ENCODE peak calls at places on chromosomes 2 and 18, in nine cellular contexts. W is activated gamma-delta T cell treated with anti-CD3 and anti-CD28 coated beads, Interleukin-2, amount 50 U/mL, for 16 hours; B is EH; L is NCI-H1436; T is smooth muscle cell of the brain vasculature; S is ACHN; E is glutamatergic neuron; O is nucleus accumbens; J is fibroblast of lung. U is an unnamed sample.
A peak's percentile ranks its signal among the peaks of the same experiment; 100 is the strongest.

GRCh38 chr2:70199320-70199864 is 8.6 kb upstream of the C2orf42 start:
- DNase-seq in W (no peak), B (no peak), L (no peak), T (no peak), S (no peak), E (no peak), O (no peak), J (no peak), U (no peak)

GRCh38 chr2:215210082-215210481 is 71.7 kb upstream of the ABCA12 start:
- DNase-seq in W (no peak), B (no peak), L (no peak), T (no peak), S (no peak), E (no peak), O (no peak), J (no peak), U (no peak)

GRCh38 chr18:57221084-57221483 is 74.2 kb downstream of the BOD1L2 start:
- DNase-seq in W (no peak), B (no peak), L (no peak), T (no peak), S (no peak), E (no peak), O (no peak), J (no peak), U (no peak)

GRCh38 chr2:46967990-46968647 is 52.5 kb upstream of the MCFD2 start:
- DNase-seq in W (no peak), B (peak; percentile 92), L (no peak), T (peak; percentile 57), S (peak; percentile 92), E (no peak), O (no peak), J (peak; percentile 92), U (no peak)

GRCh38 chr18:5527603-5528002 is 16.2 kb downstream of the EPB41L3 start:
- DNase-seq in W (no peak), B (peak; percentile 20), L (no peak), T (peak; percentile 73), S (peak; percentile 72), E (no peak), O (no peak), J (peak; percentile 89), U (no peak)

GRCh38 chr2:115939902-115940301 is 1497.5 kb downstream of the DPP10 start:
- DNase-seq in W (no peak), B (no peak), L (no peak), T (no peak), S (no peak), E (no peak), O (no peak), J (no peak), U (no peak)

GRCh38 chr2:238239872-238240760 is at the start of gene HES6:
- DNase-seq in W (peak; percentile 57), B (peak; percentile 91), L (peak; percentile 92), T (peak; percentile 41), S (peak; percentile 93), E (peak; percentile 95), O (peak; percentile 76), J (peak; percentile 84), U (no peak)

GRCh38 chr2:174971868-174972781 is 33.1 kb downstream of the CHN1 start:
- DNase-seq in W (no peak), B (peak; percentile 93), L (no peak), T (peak; percentile 23), S (peak; percentile 89), E (no peak), O (no peak), J (peak; percentile 92), U (no peak)

GRCh38 chr2:100786297-100786658 is 33.7 kb upstream of the NPAS2 start:
- DNase-seq in W (no peak), B (peak; percentile 95), L (no peak), T (peak; percentile 24), S (peak; percentile 95), E (no peak), O (no peak), J (peak; percentile 97), U (no peak)

GRCh38 chr18:30987479-30988241 is 54.9 kb downstream of the DSC3 start:
- DNase-seq in W (no peak), B (no peak), L (no peak), T (no peak), S (no peak), E (no peak), O (no peak), J (peak; percentile 19), U (no peak)

GRCh38 chr2:182649316-182649715 is 66.7 kb upstream of the DNAJC10 start:
- DNase-seq in W (no peak), B (peak; percentile 50), L (peak; percentile 69), T (no peak), S (peak; percentile 64), E (peak; percentile 25), O (no peak), J (peak; percentile 37), U (no peak)

GRCh38 chr18:1573732-1574131 is 669.1 kb downstream of the ADCYAP1 start:
- DNase-seq in W (no peak), B (no peak), L (no peak), T (no peak), S (no peak), E (no peak), O (no peak), J (peak; percentile 0), U (no peak)

GRCh38 chr18:79868168-79868784 is 70.5 kb downstream of the KCNG2 start:
- DNase-seq in W (no peak), B (no peak), L (no peak), T (no peak), S (peak; percentile 5), E (no peak), O (no peak), J (no peak), U (no peak)

GRCh38 chr2:101418704-101419663 is 31.7 kb upstream of the CREG2 start:
- DNase-seq in W (peak; percentile 45), B (peak; percentile 74), L (no peak), T (peak; percentile 56), S (peak; percentile 70), E (peak; percentile 28), O (no peak), J (peak; percentile 56), U (no peak)

GRCh38 chr2:54522624-54523281 is 66.6 kb downstream of the SPTBN1 start:
- DNase-seq in W (peak; percentile 57), B (peak; percentile 61), L (peak; percentile 59), T (no peak), S (peak; percentile 81), E (no peak), O (no peak), J (peak; percentile 45), U (no peak)

GRCh38 chr2:239289545-239289944 is 111.3 kb downstream of the HDAC4 start:
- DNase-seq in W (no peak), B (no peak), L (no peak), T (no peak), S (no peak), E (no peak), O (no peak), J (no peak), U (no peak)

GRCh38 chr2:40192864-40193669 is 258.8 kb downstream of the SLC8A1 start:
- DNase-seq in W (no peak), B (peak; percentile 39), L (no peak), T (no peak), S (peak; percentile 13), E (no peak), O (no peak), J (peak; percentile 37), U (no peak)

GRCh38 chr2:13227543-13227942 is 510.8 kb downstream of the TRIB2 start:
- DNase-seq in W (no peak), B (no peak), L (peak; percentile 37), T (no peak), S (no peak), E (peak; percentile 47), O (no peak), J (no peak), U (no peak)

GRCh38 chr2:131156452-131157149 is 51.5 kb downstream of the PLEKHB2 start:
- DNase-seq in W (no peak), B (no peak), L (no peak), T (no peak), S (no peak), E (no peak), O (no peak), J (no peak), U (no peak)

GRCh38 chr2:145874466-145874865 is 1354.5 kb upstream of the ZEB2 start:
- DNase-seq in W (no peak), B (peak; percentile 83), L (no peak), T (peak; percentile 87), S (no peak), E (no peak), O (no peak), J (peak; percentile 59), U (no peak)

GRCh38 chr2:203934006-203934632 is 2.4 kb upstream of the ICOS start:
- DNase-seq in W (no peak), B (peak; percentile 2), L (no peak), T (no peak), S (no peak), E (no peak), O (no peak), J (no peak), U (no peak)

GRCh38 chr2:138277062-138277461 is 224.5 kb upstream of the SPOPL start:
- DNase-seq in W (no peak), B (no peak), L (no peak), T (no peak), S (no peak), E (no peak), O (no peak), J (no peak), U (no peak)

GRCh38 chr2:54691439-54692135 is 31.9 kb upstream of the EML6 start:
- DNase-seq in W (no peak), B (no peak), L (no peak), T (no peak), S (no peak), E (no peak), O (no peak), J (no peak), U (no peak)

GRCh38 chr2:50223643-50224042 is 808.3 kb downstream of the NRXN1 start:
- DNase-seq in W (no peak), B (no peak), L (no peak), T (no peak), S (no peak), E (no peak), O (no peak), J (no peak), U (no peak)

GRCh38 chr18:75377258-75377657 is 50.2 kb downstream of the SMIM21 start:
- DNase-seq in W (no peak), B (no peak), L (no peak), T (no peak), S (peak; percentile 1), E (no peak), O (no peak), J (peak; percentile 28), U (no peak)

GRCh38 chr2:44996356-44996755 is 12.9 kb downstream of the SIX2 start:
- DNase-seq in W (no peak), B (no peak), L (no peak), T (no peak), S (no peak), E (no peak), O (no peak), J (no peak), U (no peak)

GRCh38 chr2:168290391-168290790 is 43.0 kb upstream of the STK39 start:
- DNase-seq in W (no peak), B (no peak), L (no peak), T (no peak), S (no peak), E (no peak), O (no peak), J (no peak), U (no peak)

GRCh38 chr2:66030553-66030952 is 404.4 kb upstream of the MEIS1 start:
- DNase-seq in W (no peak), B (peak; percentile 24), L (no peak), T (no peak), S (peak; percentile 8), E (no peak), O (no peak), J (no peak), U (no peak)

GRCh38 chr18:49841236-49842217 is 28.2 kb upstream of the ACAA2 start:
- DNase-seq in W (no peak), B (no peak), L (peak; percentile 3), T (no peak), S (no peak), E (no peak), O (no peak), J (no peak), U (no peak)

GRCh38 chr2:109474319-109474825 is 139.4 kb downstream of the SEPTIN10 start:
- DNase-seq in W (no peak), B (no peak), L (no peak), T (no peak), S (no peak), E (no peak), O (no peak), J (no peak), U (no peak)

GRCh38 chr2:178844269-178844668 is 37.0 kb upstream of the TTN start:
- DNase-seq in W (no peak), B (no peak), L (no peak), T (no peak), S (no peak), E (no peak), O (no peak), J (peak; percentile 77), U (no peak)

U was measured in cerebellar nuclear complex.